ENCODE peak calls at places on chromosomes 7 and 10, in nine cellular contexts. F, Z, G, K, L, P, W, R and E are unnamed samples.
A peak's percentile ranks its signal among the peaks of the same experiment; 100 is the strongest.

GRCh38 chr7:28408974-28409715 is 3.2 kb upstream of the CREB5 start:
- DNase-seq in K (peak; percentile 88), R (peak; percentile 95), G (peak; percentile 97), Z (peak; percentile 97), P (peak; percentile 97), W (peak; percentile 94), L (peak; percentile 90), F (peak; percentile 86), E (peak; percentile 74)

GRCh38 chr7:4878336-4879335 is 4.9 kb downstream of the RADIL start:
- DNase-seq in F (no peak), L (no peak), R (no peak), W (peak; percentile 87), Z (no peak), G (no peak), P (peak; percentile 74), K (no peak), E (no peak)

GRCh38 chr7:111168182-111168581 is 77.3 kb downstream of the LRRN3 start:
- DNase-seq in L (peak; percentile 4), F (no peak), P (no peak), Z (no peak), G (no peak), W (no peak), K (no peak), R (no peak), E (no peak)

GRCh38 chr10:81081887-81082620 is 544.4 kb downstream of the SH2D4B start:
- DNase-seq in G (no peak), F (no peak), L (no peak), Z (no peak), P (peak; percentile 54), W (no peak), R (no peak), K (peak; percentile 27), E (no peak)

GRCh38 chr7:25179771-25180591 is 48.3 kb downstream of the NPVF start:
- DNase-seq in L (peak; percentile 80), R (peak; percentile 74), W (peak; percentile 98), P (peak; percentile 98), G (peak; percentile 84), K (peak; percentile 99), F (peak; percentile 77), Z (peak; percentile 98), E (peak; percentile 99)

GRCh38 chr10:70761727-70762350 is 23.3 kb downstream of the TBATA start:
- DNase-seq in G (no peak), K (no peak), F (no peak), P (peak; percentile 41), W (no peak), R (no peak), Z (no peak), L (no peak), E (no peak)

GRCh38 chr10:71268247-71268691 is 50.8 kb upstream of the SLC29A3 start:
- DNase-seq in K (peak; percentile 48), P (no peak), W (no peak), F (no peak), R (peak; percentile 67), L (no peak), G (peak; percentile 72), Z (peak; percentile 79), E (no peak)

GRCh38 chr7:43791-44540 is 148.4 kb upstream of the FAM20C start:
- DNase-seq in K (no peak), G (no peak), Z (no peak), R (no peak), L (no peak), P (peak; percentile 62), F (no peak), W (peak; percentile 84), E (no peak)

GRCh38 chr7:25134360-25135010 is 9.4 kb upstream of the CYCS start:
- DNase-seq in K (no peak), W (no peak), R (no peak), P (no peak), L (peak; percentile 48), F (no peak), Z (no peak), G (no peak), E (no peak)

GRCh38 chr7:154827007-154827406 is 175.9 kb downstream of the PAXIP1 start:
- DNase-seq in K (no peak), G (no peak), P (no peak), W (no peak), Z (no peak), R (no peak), L (no peak), F (no peak), E (no peak)

GRCh38 chr7:142445019-142445686 is 187.3 kb upstream of the PRSS58 start:
- DNase-seq in K (peak; percentile 80), Z (no peak), P (no peak), L (no peak), W (no peak), R (no peak), F (peak; percentile 56), G (no peak), E (no peak)

GRCh38 chr10:114045071-114045737 is 1.5 kb downstream of the ADRB1 start:
- DNase-seq in F (peak; percentile 11), L (peak; percentile 31), K (peak; percentile 57), P (peak; percentile 80), W (no peak), Z (peak; percentile 64), G (no peak), R (no peak), E (peak; percentile 26)

GRCh38 chr7:107744345-107744750 is 406 bp downstream of the CBLL1 start:
- DNase-seq in G (no peak), P (no peak), L (peak; percentile 91), Z (no peak), K (no peak), F (no peak), W (no peak), R (no peak), E (no peak)

GRCh38 chr10:132273966-132274365 is 33.8 kb downstream of the STK32C start:
- DNase-seq in Z (no peak), W (no peak), R (no peak), G (no peak), L (no peak), K (no peak), F (no peak), P (peak; percentile 62), E (no peak)

GRCh38 chr7:142300689-142301088 is 42.8 kb upstream of the PRSS58 start:
- DNase-seq in Z (no peak), R (no peak), L (no peak), K (peak; percentile 87), G (no peak), W (no peak), P (no peak), F (peak; percentile 17), E (peak; percentile 17)

GRCh38 chr7:2734084-2734601 is 46.1 kb downstream of the AMZ1 start:
- DNase-seq in K (peak; percentile 4), Z (no peak), P (no peak), W (peak; percentile 76), L (no peak), R (no peak), G (no peak), F (no peak), E (no peak)

GRCh38 chr10:78944658-78945333 is 124.0 kb upstream of the ZMIZ1 start:
- DNase-seq in F (peak; percentile 77), W (no peak), G (peak; percentile 33), Z (peak; percentile 93), L (peak; percentile 76), K (no peak), R (peak; percentile 98), P (no peak), E (no peak)

GRCh38 chr10:17756557-17757208 is 4.7 kb downstream of the TMEM236 start:
- DNase-seq in P (no peak), G (no peak), Z (no peak), W (no peak), F (no peak), R (peak; percentile 29), L (peak; percentile 15), K (no peak), E (no peak)

GRCh38 chr7:125878990-125879389 is 949.4 kb upstream of the POT1 start:
- DNase-seq in F (no peak), L (peak; percentile 1), G (no peak), K (no peak), P (no peak), R (peak; percentile 85), Z (no peak), W (no peak), E (no peak)

GRCh38 chr7:30752979-30753378 is 1.0 kb downstream of the INMT start:
- DNase-seq in K (no peak), L (no peak), P (peak; percentile 87), Z (peak; percentile 62), F (no peak), W (no peak), G (no peak), R (peak; percentile 92), E (no peak)

GRCh38 chr7:2109936-2110585 is 122.7 kb downstream of the MAD1L1 start:
- DNase-seq in P (no peak), F (peak; percentile 97), G (no peak), R (peak; percentile 80), K (no peak), Z (peak; percentile 91), W (no peak), L (peak; percentile 64), E (peak; percentile 85)

GRCh38 chr7:17236603-17237002 is 61.8 kb upstream of the AHR start:
- DNase-seq in F (peak; percentile 50), P (no peak), L (no peak), R (peak; percentile 51), K (no peak), W (no peak), Z (no peak), G (no peak), E (no peak)

GRCh38 chr10:18665815-18666558 is 6.8 kb downstream of the ARL5B start:
- DNase-seq in G (peak; percentile 14), Z (peak; percentile 11), P (no peak), L (peak; percentile 60), K (no peak), W (no peak), F (peak; percentile 63), R (peak; percentile 35), E (no peak)

GRCh38 chr10:124745678-124746077 is 1.5 kb upstream of the FAM53B start:
- DNase-seq in Z (peak; percentile 24), G (peak; percentile 71), F (peak; percentile 76), L (peak; percentile 52), K (no peak), W (no peak), P (no peak), R (peak; percentile 81), E (peak; percentile 59)

GRCh38 chr7:156969972-156970420 is 20.5 kb downstream of the NOM1 start:
- DNase-seq in L (no peak), F (peak; percentile 54), K (no peak), G (no peak), R (peak; percentile 41), P (no peak), Z (peak; percentile 17), W (no peak), E (no peak)

GRCh38 chr7:134473861-134474291 is 15.0 kb upstream of the AKR1B1 start:
- DNase-seq in Z (peak; percentile 54), K (no peak), G (no peak), R (peak; percentile 45), F (peak; percentile 68), L (peak; percentile 16), P (no peak), W (no peak), E (no peak)

GRCh38 chr7:90211391-90212148 is at the start of gene STEAP2:
- DNase-seq in L (peak; percentile 87), F (peak; percentile 92), K (peak; percentile 91), W (peak; percentile 96), Z (peak; percentile 97), G (peak; percentile 64), R (peak; percentile 91), P (peak; percentile 97), E (peak; percentile 10)

GRCh38 chr10:49187950-49188761 is at the start of gene TMEM273:
- DNase-seq in K (no peak), W (no peak), P (peak; percentile 84), Z (no peak), R (no peak), F (peak; percentile 33), L (no peak), G (peak; percentile 94), E (peak; percentile 64)

GRCh38 chr10:120479506-120479905 is 22.5 kb downstream of the PLPP4 start:
- DNase-seq in P (no peak), Z (no peak), R (no peak), L (no peak), F (no peak), G (no peak), K (no peak), W (no peak), E (no peak)

GRCh38 chr7:72476608-72477305 is 64.6 kb upstream of the CALN1 start:
- DNase-seq in L (no peak), K (no peak), Z (no peak), G (no peak), R (no peak), W (no peak), F (no peak), P (no peak), E (no peak)

GRCh38 chr10:5963071-5963470 is 14.3 kb downstream of the IL15RA start:
- DNase-seq in F (no peak), L (no peak), G (no peak), K (no peak), P (peak; percentile 40), W (peak; percentile 37), Z (no peak), R (no peak), E (no peak)